ENCODE peak calls at places on chromosomes 3 and 15, in five cellular contexts. W is cardiac fibroblast, I is GM04503, Y is SHP77, B is bronchial epithelial cell. M is an unnamed sample.

GRCh38 chr15:58724471-58724870 is 25.0 kb downstream of the ADAM10 start:
- DNase-seq in W (peak), I (no peak), Y (no peak), B (no peak), M (no peak)

GRCh38 chr3:129182390-129183180 is 1.1 kb downstream of the CNBP start:
- DNase-seq in W (peak), I (peak), Y (no peak), B (peak), M (no peak)

GRCh38 chr3:120203016-120203415 is 82.0 kb downstream of the GPR156 start:
- DNase-seq in W (peak), I (peak), Y (peak), B (peak), M (no peak)

GRCh38 chr3:130963444-130963843 is 63.2 kb downstream of the ASTE1 start:
- DNase-seq in W (peak), I (no peak), Y (no peak), B (peak), M (no peak)

GRCh38 chr3:73710340-73710739 is 85.6 kb upstream of the PDZRN3 start:
- DNase-seq in W (no peak), I (no peak), Y (no peak), B (peak), M (no peak)

GRCh38 chr3:126546549-126547239 is 12.0 kb downstream of the C3orf22 start:
- DNase-seq in W (no peak), I (no peak), Y (no peak), B (no peak), M (no peak)

GRCh38 chr15:86021281-86022264 is 58.1 kb upstream of the AGBL1 start:
- DNase-seq in W (no peak), I (no peak), Y (no peak), B (peak), M (no peak)

GRCh38 chr3:48016336-48016973 is at the start of gene MAP4:
- DNase-seq in W (peak), I (no peak), Y (no peak), B (no peak), M (no peak)

GRCh38 chr3:58569287-58570001 is 7.7 kb downstream of the FAM107A start:
- DNase-seq in W (no peak), I (no peak), Y (no peak), B (no peak), M (no peak)

GRCh38 chr3:26106119-26106690 is 316.3 kb downstream of the OXSM start:
- DNase-seq in W (no peak), I (no peak), Y (no peak), B (peak), M (no peak)

GRCh38 chr3:165855581-165855980 is 18.4 kb upstream of the BCHE start:
- DNase-seq in W (peak), I (no peak), Y (no peak), B (peak), M (no peak)

GRCh38 chr3:52004158-52004787 is 8.6 kb upstream of the RPL29 start:
- DNase-seq in W (peak), I (no peak), Y (peak), B (peak), M (no peak)

GRCh38 chr3:102078864-102079808 is 229.8 kb downstream of the NFKBIZ start:
- DNase-seq in W (no peak), I (no peak), Y (no peak), B (no peak), M (peak)

GRCh38 chr15:75551076-75551475 is 28.0 kb downstream of the PTPN9 start:
- DNase-seq in W (no peak), I (no peak), Y (no peak), B (no peak), M (no peak)

GRCh38 chr3:119880966-119881365 is 99.1 kb downstream of the NR1I2 start:
- DNase-seq in W (no peak), I (no peak), Y (no peak), B (peak), M (no peak)

GRCh38 chr15:59284768-59285368 is 78.2 kb downstream of the LDHAL6B start:
- DNase-seq in W (no peak), I (no peak), Y (no peak), B (no peak), M (no peak)

GRCh38 chr3:135271562-135272290 is 476.7 kb downstream of the EPHB1 start:
- DNase-seq in W (no peak), I (no peak), Y (peak), B (no peak), M (peak)

GRCh38 chr3:13808576-13808975 is 71.3 kb downstream of the WNT7A start:
- DNase-seq in W (no peak), I (no peak), Y (no peak), B (no peak), M (no peak)

GRCh38 chr15:74400915-74401757 is 32.6 kb downstream of the SEMA7A start:
- DNase-seq in W (no peak), I (no peak), Y (no peak), B (peak), M (no peak)

GRCh38 chr3:159733194-159733860 is 255.3 kb upstream of the IL12A start:
- DNase-seq in W (peak), I (peak), Y (no peak), B (peak), M (no peak)

GRCh38 chr3:89787485-89787884 is 680.1 kb downstream of the EPHA3 start:
- DNase-seq in W (no peak), I (no peak), Y (no peak), B (no peak), M (no peak)

GRCh38 chr15:64693134-64693533 is 82.3 kb downstream of the RBPMS2 start:
- DNase-seq in W (peak), I (peak), Y (peak), B (peak), M (peak)

GRCh38 chr3:15409239-15409638 is 18.1 kb downstream of the METTL6 start:
- DNase-seq in W (no peak), I (no peak), Y (no peak), B (no peak), M (no peak)

GRCh38 chr3:32303051-32303786 is 64.7 kb downstream of the CMTM8 start:
- DNase-seq in W (peak), I (no peak), Y (no peak), B (no peak), M (no peak)

GRCh38 chr3:158804441-158804840 is 2.6 kb downstream of the MFSD1 start:
- DNase-seq in W (no peak), I (no peak), Y (no peak), B (peak), M (no peak)

GRCh38 chr3:152043620-152044019 is 170.2 kb downstream of the SUCNR1 start:
- DNase-seq in W (no peak), I (peak), Y (no peak), B (no peak), M (no peak)

GRCh38 chr3:39166932-39167532 is 13.6 kb upstream of the CSRNP1 start:
- DNase-seq in W (peak), I (peak), Y (no peak), B (peak), M (no peak)

GRCh38 chr3:179927191-179927590 is 109.5 kb downstream of the PEX5L start:
- DNase-seq in W (no peak), I (no peak), Y (no peak), B (no peak), M (no peak)

GRCh38 chr15:69576035-69576526 is 123.5 kb downstream of the RPLP1 start:
- DNase-seq in W (peak), I (no peak), Y (peak), B (peak), M (peak)

GRCh38 chr3:57120803-57121174 is 44.4 kb downstream of the IL17RD start:
- DNase-seq in W (no peak), I (no peak), Y (no peak), B (no peak), M (no peak)

GRCh38 chr3:103991461-103992115 is 1375.1 kb upstream of the ALCAM start:
- DNase-seq in W (peak), I (no peak), Y (no peak), B (peak), M (no peak)

GRCh38 chr3:43810797-43811196 is 120.1 kb downstream of the ABHD5 start:
- DNase-seq in W (no peak), I (no peak), Y (no peak), B (peak), M (no peak)

GRCh38 chr3:126703512-126704493 is at the start of gene CHCHD6:
- DNase-seq in W (peak), I (peak), Y (peak), B (peak), M (peak)

GRCh38 chr15:74519311-74519710 is 21.7 kb upstream of the ARID3B start:
- DNase-seq in W (peak), I (no peak), Y (no peak), B (no peak), M (no peak)

GRCh38 chr3:36142746-36143145 is 237.6 kb upstream of the STAC start:
- DNase-seq in W (no peak), I (no peak), Y (no peak), B (no peak), M (no peak)

GRCh38 chr15:29670945-29671307 is 151.3 kb downstream of the TJP1 start:
- DNase-seq in W (peak), I (no peak), Y (no peak), B (peak), M (no peak)